ENCODE peak calls at places on chromosomes 7 and 10, in ten cellular contexts. C, L, W, K, F, U, P, E, B and O are unnamed samples.

GRCh38 chr7:156209087-156209486 is 396.8 kb upstream of the SHH start:
- DNase-seq in C (no peak), L (no peak), W (no peak), K (no peak), F (no peak), U (no peak), P (no peak), E (no peak), B (no peak), O (no peak)

GRCh38 chr10:18659784-18660561 is 742 bp downstream of the ARL5B start:
- DNase-seq in C (no peak), L (peak), W (no peak), K (no peak), F (peak), U (peak), P (no peak), E (peak), B (no peak), O (peak)

GRCh38 chr10:68271104-68271882 is 39.4 kb upstream of the ATOH7 start:
- DNase-seq in C (no peak), L (no peak), W (no peak), K (peak), F (no peak), U (peak), P (no peak), E (peak), B (no peak), O (no peak)

GRCh38 chr10:110822708-110823291 is 48.9 kb upstream of the PDCD4 start:
- DNase-seq in C (no peak), L (no peak), W (peak), K (no peak), F (no peak), U (no peak), P (no peak), E (no peak), B (no peak), O (no peak)

GRCh38 chr10:89382757-89383156 is 4.9 kb downstream of the IFIT1B start:
- DNase-seq in C (no peak), L (no peak), W (no peak), K (no peak), F (no peak), U (no peak), P (no peak), E (no peak), B (no peak), O (no peak)

GRCh38 chr7:155278921-155279320 is 18.8 kb upstream of the INSIG1 start:
- DNase-seq in C (no peak), L (no peak), W (no peak), K (no peak), F (no peak), U (no peak), P (no peak), E (no peak), B (no peak), O (no peak)

GRCh38 chr10:43775379-43775778 is 126.7 kb upstream of the ZNF32 start:
- DNase-seq in C (no peak), L (no peak), W (no peak), K (no peak), F (no peak), U (no peak), P (no peak), E (no peak), B (no peak), O (no peak)

GRCh38 chr7:129607471-129608120 is 3.9 kb upstream of the NRF1 start:
- DNase-seq in C (no peak), L (peak), W (no peak), K (no peak), F (peak), U (peak), P (peak), E (peak), B (no peak), O (peak)

GRCh38 chr10:100327007-100327700 is 2.9 kb downstream of the PKD2L1 start:
- DNase-seq in C (no peak), L (peak), W (peak), K (no peak), F (peak), U (no peak), P (no peak), E (peak), B (no peak), O (no peak)

GRCh38 chr10:35194906-35195305 is 68.3 kb downstream of the CREM start:
- DNase-seq in C (no peak), L (peak), W (no peak), K (no peak), F (no peak), U (peak), P (peak), E (peak), B (no peak), O (peak)

GRCh38 chr7:140230517-140230861 is 53.7 kb upstream of the KDM7A start:
- DNase-seq in C (peak), L (no peak), W (no peak), K (no peak), F (peak), U (peak), P (peak), E (no peak), B (no peak), O (no peak)

GRCh38 chr10:69377936-69378335 is 38.8 kb downstream of the TACR2 start:
- DNase-seq in C (no peak), L (no peak), W (no peak), K (no peak), F (no peak), U (no peak), P (no peak), E (peak), B (no peak), O (peak)

GRCh38 chr10:47031251-47031952 is 120.2 kb downstream of the PTPN20 start:
- DNase-seq in C (peak), L (peak), W (no peak), K (no peak), F (peak), U (peak), P (no peak), E (no peak), B (no peak), O (no peak)

GRCh38 chr10:35693800-35694199 is 51.7 kb upstream of the FZD8 start:
- DNase-seq in C (no peak), L (no peak), W (no peak), K (no peak), F (no peak), U (no peak), P (no peak), E (no peak), B (no peak), O (no peak)